ENCODE peak calls at places on chromosomes 11 and 22, in four cellular contexts. I, E, Z and F are unnamed samples.

GRCh38 chr11:102836290-102836875 is 7.0 kb downstream of the MMP3 start:
- DNase-seq in Z (no peak), I (no peak), E (no peak), F (no peak)

GRCh38 chr11:102592634-102593581 is 32.2 kb downstream of the MMP20 start:
- DNase-seq in Z (no peak), E (peak), I (no peak), F (no peak)

GRCh38 chr11:69918938-69919650 is 99.9 kb upstream of the FGF3 start:
- DNase-seq in Z (peak), I (peak), E (peak), F (peak)

GRCh38 chr11:91085985-91086384 is 863.1 kb upstream of the CHORDC1 start:
- DNase-seq in Z (no peak), E (no peak), I (no peak), F (no peak)

GRCh38 chr11:75831915-75832502 is 17.0 kb downstream of the UVRAG start:
- DNase-seq in E (no peak), Z (no peak), I (no peak), F (no peak)

GRCh38 chr11:120385690-120386089 is 49.5 kb downstream of the ARHGEF12 start:
- DNase-seq in I (no peak), E (no peak), Z (no peak), F (no peak)

GRCh38 chr11:1468473-1469066 is 18.0 kb downstream of the MOB2 start:
- DNase-seq in Z (no peak), I (no peak), E (no peak), F (no peak)

GRCh38 chr22:38429460-38430128 is 25.4 kb downstream of the KCNJ4 start:
- DNase-seq in Z (no peak), E (no peak), I (no peak), F (no peak)

GRCh38 chr11:126816655-126817054 is 183.9 kb downstream of the KIRREL3 start:
- DNase-seq in Z (peak), I (no peak), E (no peak), F (no peak)

GRCh38 chr11:126654886-126655806 is 299.7 kb downstream of the ST3GAL4 start:
- DNase-seq in I (no peak), Z (no peak), E (no peak), F (no peak)

GRCh38 chr11:2761131-2762030 is 61.6 kb upstream of the KCNQ1OT1 start:
- DNase-seq in E (no peak), I (no peak), Z (peak), F (peak)

GRCh38 chr11:70756341-70756740 is 358.0 kb downstream of the CTTN start:
- DNase-seq in E (no peak), Z (no peak), I (no peak), F (no peak)

GRCh38 chr11:80109031-80109430 is 668.2 kb upstream of the TENM4 start:
- DNase-seq in E (no peak), I (no peak), Z (no peak), F (no peak)

GRCh38 chr11:64597671-64598101 is 6.7 kb downstream of the SLC22A12 start:
- DNase-seq in Z (no peak), I (no peak), E (no peak), F (no peak)

GRCh38 chr11:93655581-93656255 is 5.8 kb upstream of the CEP295 start:
- DNase-seq in I (peak), Z (no peak), E (no peak), F (no peak)

GRCh38 chr22:38202437-38203089 is 769 bp downstream of the MAFF start:
- DNase-seq in E (peak), Z (peak), I (peak), F (peak)

GRCh38 chr22:37545703-37546435 is 14.4 kb upstream of the CDC42EP1 start:
- DNase-seq in E (peak), Z (peak), I (peak), F (peak)

GRCh38 chr11:123357990-123358827 is 71.9 kb upstream of the GRAMD1B start:
- DNase-seq in Z (no peak), E (peak), I (no peak), F (no peak)

GRCh38 chr11:69333149-69333710 is 39.3 kb downstream of the MYEOV start:
- DNase-seq in Z (peak), E (no peak), I (no peak), F (no peak)

GRCh38 chr11:31815743-31816466 is 4.8 kb upstream of the PAX6 start:
- DNase-seq in E (no peak), I (no peak), Z (no peak), F (no peak)

GRCh38 chr11:3037041-3037944 is 19.9 kb downstream of the CARS1 start:
- DNase-seq in Z (peak), I (peak), E (peak), F (peak)

GRCh38 chr11:86176165-86176884 is 68.2 kb upstream of the EED start:
- DNase-seq in Z (no peak), I (no peak), E (no peak), F (no peak)

GRCh38 chr22:25232301-25232700 is 12.9 kb downstream of the CRYBB2 start:
- DNase-seq in I (no peak), Z (no peak), E (no peak), F (no peak)

GRCh38 chr11:8247312-8247711 is 16.4 kb downstream of the LMO1 start:
- DNase-seq in I (no peak), Z (peak), E (no peak), F (no peak)

GRCh38 chr11:131038597-131038996 is 122.3 kb upstream of the SNX19 start:
- DNase-seq in Z (no peak), I (no peak), E (peak), F (no peak)

GRCh38 chr22:40216041-40216756 is 38.5 kb downstream of the TNRC6B start:
- DNase-seq in E (no peak), I (no peak), Z (peak), F (peak)

GRCh38 chr11:94740083-94740974 is 27.8 kb upstream of the AMOTL1 start:
- DNase-seq in Z (no peak), E (no peak), I (peak), F (no peak)

GRCh38 chr22:22945195-22945594 is 57.6 kb downstream of the IGLL5 start:
- DNase-seq in Z (peak), I (no peak), E (no peak), F (no peak)

GRCh38 chr11:34313099-34313517 is 44.7 kb downstream of the ABTB2 start:
- DNase-seq in Z (no peak), I (no peak), E (no peak), F (peak)

GRCh38 chr11:12130180-12130980 is 20.0 kb downstream of the MICAL2 start:
- DNase-seq in Z (no peak), I (no peak), E (no peak), F (no peak)
- TF ChIP-seq POLR2A in Z (no peak), I (no peak), E (no peak), F (no peak)

GRCh38 chr11:78080818-78081495 is 1.3 kb upstream of the NDUFC2 start:
- DNase-seq in E (no peak), Z (no peak), I (no peak), F (no peak)

GRCh38 chr11:78081583-78081982 is 1.9 kb upstream of the NDUFC2 start:
- DNase-seq in I (no peak), E (no peak), Z (no peak), F (no peak)

GRCh38 chr11:78078218-78079167 is 1.2 kb downstream of the NDUFC2 start:
- DNase-seq in E (no peak), I (no peak), Z (no peak), F (no peak)

GRCh38 chr11:78080084-78080817 is 589 bp upstream of the NDUFC2 start:
- DNase-seq in Z (no peak), I (no peak), E (no peak), F (no peak)

DNA sequence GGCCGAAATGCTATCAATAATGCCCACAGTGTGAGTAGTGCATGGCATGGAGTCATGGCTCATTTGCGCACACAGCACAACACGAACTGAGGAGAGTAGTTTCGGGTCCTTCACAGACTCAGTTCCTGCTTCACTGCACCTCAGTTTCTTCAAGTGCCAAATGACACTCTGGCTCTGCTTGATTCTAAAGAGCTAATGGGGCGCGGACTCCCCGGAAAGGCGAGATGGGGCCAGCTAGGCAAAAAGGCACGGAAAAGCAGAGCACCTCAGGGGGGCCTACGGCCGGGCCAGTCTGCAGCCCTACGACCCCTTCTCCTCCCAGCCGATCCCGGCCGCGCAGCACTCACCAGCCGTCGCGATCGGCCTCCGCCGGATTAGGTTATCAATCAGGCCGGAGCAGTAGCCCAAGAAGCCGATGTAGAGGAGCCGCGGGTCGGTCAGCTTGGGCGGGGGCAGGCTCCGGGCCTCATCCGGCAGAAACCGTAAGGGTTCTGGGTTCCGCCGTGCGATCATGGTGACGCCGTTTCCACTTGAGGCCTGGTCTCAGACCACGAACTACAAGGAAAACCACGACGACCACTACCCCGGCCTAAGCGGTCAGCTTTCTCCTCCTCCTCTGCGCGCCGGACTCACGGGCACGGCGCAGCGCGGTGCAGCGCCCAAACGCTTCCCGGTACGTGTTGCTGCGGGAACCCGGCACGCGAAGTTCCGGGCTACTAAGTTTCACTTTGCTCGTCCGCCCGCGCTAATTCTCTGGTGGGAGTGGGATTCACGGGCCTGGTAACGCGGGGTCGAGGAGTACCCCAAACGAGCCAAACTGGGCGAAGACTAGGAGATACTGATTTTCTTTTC is at the start of gene NDUFC2:
- DNase-seq in E (peak), Z (peak), I (peak), F (peak)
- TF ChIP-seq CTCF in E (no peak), Z (no peak), I (no peak), F (no peak)

GRCh38 chr11:12381875-12382274 is 4.5 kb downstream of the PARVA start:
- DNase-seq in I (no peak), E (no peak), Z (no peak), F (no peak)

GRCh38 chr11:12376259-12376971 is 956 bp upstream of the PARVA start:
- DNase-seq in E (no peak), I (no peak), Z (no peak), F (no peak)

GRCh38 chr11:12380565-12381325 is 3.4 kb downstream of the PARVA start:
- DNase-seq in E (no peak), Z (no peak), I (no peak), F (no peak)

GRCh38 chr11:12377824-12378593 is 638 bp downstream of the PARVA start:
- DNase-seq in I (peak), Z (peak), E (peak), F (no peak)

GRCh38 chr11:12377106-12377823 is at the start of gene PARVA:
- DNase-seq in I (peak), Z (peak), E (peak), F (peak)
- TF ChIP-seq POLR2A in I (peak), Z (no peak), E (peak), F (peak)

GRCh38 chr11:48005878-48006277 is 25.5 kb downstream of the PTPRJ start:
- DNase-seq in E (no peak), Z (no peak), I (no peak), F (no peak)
- TF ChIP-seq CTCF in E (no peak), Z (no peak), I (no peak), F (no peak)

GRCh38 chr11:60922906-60923305 is 1.4 kb upstream of the TMEM132A start:
- DNase-seq in I (no peak), Z (no peak), E (no peak), F (no peak)

GRCh38 chr11:60924906-60925684 is 835 bp downstream of the TMEM132A start:
- DNase-seq in Z (no peak), E (no peak), I (no peak), F (no peak)

GRCh38 chr11:60923326-60923725 is 934 bp upstream of the TMEM132A start:
- DNase-seq in Z (no peak), E (no peak), I (no peak), F (peak)

GRCh38 chr11:60924110-60924905 is at the start of gene TMEM132A:
- DNase-seq in E (peak), I (peak), Z (peak), F (peak)

DNA sequence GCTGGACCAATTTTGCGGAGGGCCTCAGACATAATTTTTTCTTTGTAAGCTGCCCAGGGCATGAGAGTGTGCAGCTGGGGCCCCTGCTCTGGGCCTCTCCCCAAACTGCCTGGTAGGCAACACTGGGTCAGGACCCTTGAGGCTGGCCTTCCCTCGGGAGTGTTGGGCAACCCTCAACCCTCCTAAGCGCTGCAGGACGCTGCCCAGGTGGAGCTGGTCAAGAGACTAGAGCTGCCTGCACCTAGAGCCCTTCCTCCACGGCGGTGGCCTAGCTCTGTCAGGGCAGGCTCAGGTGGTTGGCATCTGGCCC is 505 bp upstream of the TMEM132A start:
- DNase-seq in I (no peak), Z (no peak), E (no peak), F (no peak)
- TF ChIP-seq POLR2A in I (no peak), Z (no peak), E (no peak), F (no peak)

GRCh38 chr22:28906312-28906711 is 22.9 kb downstream of the ZNRF3 start:
- DNase-seq in I (no peak), Z (no peak), E (no peak), F (no peak)
- TF ChIP-seq CTCF in I (no peak), Z (no peak), E (no peak), F (no peak)

GRCh38 chr11:114154271-114155047 is 94.9 kb downstream of the ZBTB16 start:
- DNase-seq in E (no peak), Z (no peak), I (peak), F (no peak)
- TF ChIP-seq POLR2A in E (no peak), Z (no peak), I (no peak), F (no peak)

DNA sequence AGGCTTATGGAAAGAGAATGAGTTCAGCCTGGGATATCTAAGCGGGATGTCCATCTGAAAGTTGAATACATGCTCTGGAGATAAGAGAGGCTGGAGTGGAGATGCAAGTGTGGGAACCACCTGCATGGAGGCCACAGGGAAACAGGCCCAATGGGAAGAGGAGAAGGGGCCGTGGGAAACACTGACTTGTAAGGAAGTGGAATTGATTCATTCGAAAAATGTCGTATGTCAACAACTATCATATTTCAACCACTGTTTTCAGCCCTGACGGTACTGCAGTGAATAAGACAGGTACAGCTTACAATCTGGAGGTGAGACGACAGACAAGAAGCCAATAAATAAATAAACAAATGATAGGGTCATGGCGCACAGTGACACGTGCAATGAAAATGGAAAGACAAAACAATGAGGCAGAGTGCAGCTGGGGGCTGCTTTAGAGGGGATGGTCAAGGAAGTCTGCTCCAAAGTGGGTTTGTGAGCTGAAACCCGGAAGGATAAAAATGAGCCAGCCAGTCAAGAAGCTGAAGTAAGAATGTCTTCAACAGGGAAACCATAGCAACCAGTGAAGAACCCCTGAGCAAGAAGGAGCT is 35.9 kb downstream of the EFCAB6 start:
- DNase-seq in Z (no peak), E (no peak), I (no peak), F (no peak)
- TF ChIP-seq CTCF in Z (no peak), E (no peak), I (no peak), F (no peak)

GRCh38 chr11:65921876-65922275 is 2.6 kb downstream of the DRAP1 start:
- DNase-seq in Z (no peak), E (no peak), I (no peak), F (no peak)

GRCh38 chr11:65922565-65922964 is 3.3 kb downstream of the DRAP1 start:
- DNase-seq in E (no peak), I (no peak), Z (no peak), F (no peak)

GRCh38 chr11:65928667-65929066 is 9.4 kb downstream of the DRAP1 start:
- DNase-seq in I (no peak), E (no peak), Z (no peak), F (no peak)

GRCh38 chr11:65927904-65928397 is 8.7 kb downstream of the DRAP1 start:
- DNase-seq in E (no peak), Z (peak), I (no peak), F (no peak)

GRCh38 chr11:65925397-65925796 is 6.2 kb downstream of the DRAP1 start:
- DNase-seq in I (no peak), Z (no peak), E (no peak), F (no peak)
- TF ChIP-seq POLR2A in I (no peak), Z (no peak), E (no peak), F (no peak)